ENCODE peak calls at places on chromosomes 11 and 22, in eight cellular contexts. One of them, this sample, is unnamed.

GRCh38 chr11:125938418-125938817 is 7.4 kb upstream of the VSIG10L2 start:
- DNase-seq in colonic mucosa: no peak
- DNase-seq in nephron progenitor cell: no peak
- DNase-seq in body of pancreas: no peak
- DNase-seq in lung: no peak
- DNase-seq in RWPE2: no peak
- DNase-seq in endothelial cell: no peak
- DNase-seq in pancreas: no peak
- DNase-seq in this sample: no peak

GRCh38 chr11:102111787-102112653 is 1.8 kb downstream of the YAP1 start:
- DNase-seq in colonic mucosa: peak
- DNase-seq in nephron progenitor cell: no peak
- DNase-seq in body of pancreas: peak
- DNase-seq in lung: no peak
- DNase-seq in RWPE2: peak
- DNase-seq in endothelial cell: no peak
- DNase-seq in pancreas: no peak
- DNase-seq in this sample: no peak

GRCh38 chr22:19851291-19852176 is 3.1 kb downstream of the GNB1L start:
- DNase-seq in colonic mucosa: peak
- DNase-seq in nephron progenitor cell: no peak
- DNase-seq in body of pancreas: no peak
- DNase-seq in lung: no peak
- DNase-seq in RWPE2: no peak
- DNase-seq in endothelial cell: no peak
- DNase-seq in pancreas: no peak
- DNase-seq in this sample: no peak

GRCh38 chr11:85596886-85597285 is 30.3 kb downstream of the DLG2 start:
- DNase-seq in colonic mucosa: no peak
- DNase-seq in nephron progenitor cell: no peak
- DNase-seq in body of pancreas: no peak
- DNase-seq in lung: no peak
- DNase-seq in RWPE2: no peak
- DNase-seq in endothelial cell: no peak
- DNase-seq in pancreas: no peak
- DNase-seq in this sample: no peak

GRCh38 chr11:14179126-14179820 is 179.7 kb downstream of the RRAS2 start:
- DNase-seq in colonic mucosa: no peak
- DNase-seq in nephron progenitor cell: no peak
- DNase-seq in body of pancreas: no peak
- DNase-seq in lung: no peak
- DNase-seq in RWPE2: no peak
- DNase-seq in endothelial cell: no peak
- DNase-seq in pancreas: no peak
- DNase-seq in this sample: no peak

GRCh38 chr22:44088976-44089570 is 65.0 kb downstream of the PARVB start:
- DNase-seq in colonic mucosa: no peak
- DNase-seq in nephron progenitor cell: no peak
- DNase-seq in body of pancreas: no peak
- DNase-seq in lung: no peak
- DNase-seq in RWPE2: no peak
- DNase-seq in endothelial cell: no peak
- DNase-seq in pancreas: no peak
- DNase-seq in this sample: no peak

GRCh38 chr11:68643576-68643975 is 40.8 kb upstream of the GAL start:
- DNase-seq in colonic mucosa: no peak
- DNase-seq in nephron progenitor cell: no peak
- DNase-seq in body of pancreas: no peak
- DNase-seq in lung: no peak
- DNase-seq in RWPE2: no peak
- DNase-seq in endothelial cell: no peak
- DNase-seq in pancreas: no peak
- DNase-seq in this sample: no peak

GRCh38 chr22:20469110-20469855 is 26.3 kb downstream of the KLHL22 start:
- DNase-seq in colonic mucosa: no peak
- DNase-seq in nephron progenitor cell: no peak
- DNase-seq in body of pancreas: no peak
- DNase-seq in lung: no peak
- DNase-seq in RWPE2: no peak
- DNase-seq in endothelial cell: no peak
- DNase-seq in pancreas: no peak
- DNase-seq in this sample: no peak

GRCh38 chr11:115217726-115218311 is 286.4 kb downstream of the CADM1 start:
- DNase-seq in colonic mucosa: no peak
- DNase-seq in nephron progenitor cell: peak
- DNase-seq in body of pancreas: no peak
- DNase-seq in lung: no peak
- DNase-seq in RWPE2: no peak
- DNase-seq in endothelial cell: no peak
- DNase-seq in pancreas: no peak
- DNase-seq in this sample: no peak

GRCh38 chr11:13221722-13222121 is 55.9 kb upstream of the BMAL1 start:
- DNase-seq in colonic mucosa: no peak
- DNase-seq in nephron progenitor cell: no peak
- DNase-seq in body of pancreas: no peak
- DNase-seq in lung: no peak
- DNase-seq in RWPE2: no peak
- DNase-seq in endothelial cell: no peak
- DNase-seq in pancreas: no peak
- DNase-seq in this sample: no peak

GRCh38 chr22:41021039-41021654 is 70.0 kb downstream of the RBX1 start:
- DNase-seq in colonic mucosa: peak
- DNase-seq in nephron progenitor cell: peak
- DNase-seq in body of pancreas: peak
- DNase-seq in lung: no peak
- DNase-seq in RWPE2: no peak
- DNase-seq in endothelial cell: no peak
- DNase-seq in pancreas: peak
- DNase-seq in this sample: peak

GRCh38 chr11:69721745-69722144 is 17.9 kb upstream of the FGF19 start:
- DNase-seq in colonic mucosa: no peak
- DNase-seq in nephron progenitor cell: no peak
- DNase-seq in body of pancreas: peak
- DNase-seq in lung: no peak
- DNase-seq in RWPE2: no peak
- DNase-seq in endothelial cell: no peak
- DNase-seq in pancreas: no peak
- DNase-seq in this sample: no peak

GRCh38 chr11:58659404-58659803 is 36.9 kb downstream of the CNTF start:
- DNase-seq in colonic mucosa: no peak
- DNase-seq in nephron progenitor cell: no peak
- DNase-seq in body of pancreas: no peak
- DNase-seq in lung: no peak
- DNase-seq in RWPE2: no peak
- DNase-seq in endothelial cell: no peak
- DNase-seq in pancreas: no peak
- DNase-seq in this sample: no peak

GRCh38 chr22:29478326-29479276 is 1.4 kb upstream of the NEFH start:
- DNase-seq in colonic mucosa: no peak
- DNase-seq in nephron progenitor cell: peak
- DNase-seq in body of pancreas: peak
- DNase-seq in lung: no peak
- DNase-seq in RWPE2: no peak
- DNase-seq in endothelial cell: peak
- DNase-seq in pancreas: no peak
- DNase-seq in this sample: no peak

GRCh38 chr11:62444271-62444833 is 25.5 kb downstream of the SCGB1A1 start:
- DNase-seq in colonic mucosa: peak
- DNase-seq in nephron progenitor cell: no peak
- DNase-seq in body of pancreas: peak
- DNase-seq in lung: peak
- DNase-seq in RWPE2: no peak
- DNase-seq in endothelial cell: no peak
- DNase-seq in pancreas: peak
- DNase-seq in this sample: peak

GRCh38 chr11:118366287-118366686 is 6.9 kb downstream of the UBE4A start:
- DNase-seq in colonic mucosa: no peak
- DNase-seq in nephron progenitor cell: no peak
- DNase-seq in body of pancreas: peak
- DNase-seq in lung: no peak
- DNase-seq in RWPE2: no peak
- DNase-seq in endothelial cell: no peak
- DNase-seq in pancreas: no peak
- DNase-seq in this sample: no peak

GRCh38 chr11:28757725-28758515 is 649.7 kb downstream of the METTL15 start:
- DNase-seq in colonic mucosa: no peak
- DNase-seq in nephron progenitor cell: no peak
- DNase-seq in body of pancreas: no peak
- DNase-seq in lung: no peak
- DNase-seq in RWPE2: no peak
- DNase-seq in endothelial cell: no peak
- DNase-seq in pancreas: no peak
- DNase-seq in this sample: no peak

GRCh38 chr11:3166268-3167142 is 1.4 kb upstream of the OSBPL5 start:
- DNase-seq in colonic mucosa: peak
- DNase-seq in nephron progenitor cell: no peak
- DNase-seq in body of pancreas: no peak
- DNase-seq in lung: no peak
- DNase-seq in RWPE2: peak
- DNase-seq in endothelial cell: no peak
- DNase-seq in pancreas: peak
- DNase-seq in this sample: no peak

GRCh38 chr22:41022470-41023298 is 69.7 kb upstream of the EP300 start:
- DNase-seq in colonic mucosa: peak
- DNase-seq in nephron progenitor cell: peak
- DNase-seq in body of pancreas: peak
- DNase-seq in lung: peak
- DNase-seq in RWPE2: peak
- DNase-seq in endothelial cell: peak
- DNase-seq in pancreas: peak
- DNase-seq in this sample: peak

GRCh38 chr11:130725417-130726233 is 190.7 kb downstream of the SNX19 start:
- DNase-seq in colonic mucosa: no peak
- DNase-seq in nephron progenitor cell: no peak
- DNase-seq in body of pancreas: no peak
- DNase-seq in lung: no peak
- DNase-seq in RWPE2: no peak
- DNase-seq in endothelial cell: no peak
- DNase-seq in pancreas: no peak
- DNase-seq in this sample: no peak

DNA sequence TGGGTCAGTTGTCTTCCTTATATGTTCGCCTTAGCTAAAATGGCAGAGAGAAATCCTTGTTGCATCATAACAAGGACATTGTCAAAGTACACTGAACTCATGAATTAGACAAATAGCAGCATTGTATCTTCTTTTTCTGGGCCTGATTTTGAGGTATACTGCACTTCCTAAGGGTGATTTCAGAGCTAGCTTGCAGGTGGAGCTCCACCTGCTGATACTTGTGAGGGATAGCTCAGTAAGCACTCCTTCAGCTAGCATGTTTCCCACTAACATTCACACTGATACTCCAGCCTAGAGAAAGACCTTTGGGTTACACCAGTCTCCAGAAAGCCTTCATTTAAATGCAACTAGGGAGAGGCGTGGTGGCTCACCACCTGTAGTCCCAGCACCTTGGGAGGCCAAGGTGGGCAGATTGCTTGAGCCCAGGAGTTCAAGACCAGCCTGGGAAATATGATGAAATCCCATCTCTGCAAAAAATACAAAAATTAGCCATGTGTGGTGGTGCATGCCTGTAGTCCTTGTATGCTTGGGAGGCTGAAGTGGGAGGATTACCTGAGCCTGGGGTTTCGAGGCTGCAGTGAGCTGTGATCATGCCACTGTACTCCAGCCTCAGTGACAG is 29.8 kb downstream of the JAM3 start:
- DNase-seq in colonic mucosa: no peak
- DNase-seq in nephron progenitor cell: no peak
- DNase-seq in body of pancreas: peak
- DNase-seq in lung: no peak
- DNase-seq in RWPE2: no peak
- DNase-seq in endothelial cell: no peak
- DNase-seq in pancreas: no peak
- DNase-seq in this sample: no peak
- TF ChIP-seq CTCF in colonic mucosa: peak
- TF ChIP-seq CTCF in nephron progenitor cell: no peak
- TF ChIP-seq CTCF in body of pancreas: peak
- TF ChIP-seq CTCF in lung: no peak
- TF ChIP-seq CTCF in RWPE2: peak
- TF ChIP-seq CTCF in endothelial cell: no peak
- TF ChIP-seq CTCF in pancreas: no peak
- TF ChIP-seq CTCF in this sample: peak

DNA sequence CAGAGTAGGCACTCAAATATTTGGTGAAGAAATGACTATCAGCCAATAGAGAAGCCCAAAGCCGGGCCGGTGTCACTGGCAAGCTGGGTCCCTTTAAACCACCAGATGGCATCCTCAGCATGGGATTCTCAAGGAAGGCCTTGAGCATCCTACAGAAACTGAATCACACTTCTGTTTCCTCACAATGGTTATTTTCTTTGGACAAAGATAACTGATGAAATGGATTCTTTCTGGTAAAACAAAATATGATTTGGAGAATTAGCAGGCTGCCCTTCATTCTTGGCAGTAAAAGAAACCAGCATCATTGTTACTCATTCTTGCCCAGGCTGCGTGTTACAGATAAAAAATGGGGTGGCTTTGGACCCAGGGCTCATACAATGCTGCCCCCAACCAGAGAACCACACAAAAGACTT is 30.3 kb upstream of the ASPHD2 start:
- DNase-seq in colonic mucosa: peak
- DNase-seq in nephron progenitor cell: peak
- DNase-seq in body of pancreas: peak
- DNase-seq in lung: peak
- DNase-seq in RWPE2: no peak
- DNase-seq in endothelial cell: peak
- DNase-seq in pancreas: no peak
- DNase-seq in this sample: no peak
- TF ChIP-seq CTCF in colonic mucosa: peak
- TF ChIP-seq CTCF in nephron progenitor cell: peak
- TF ChIP-seq CTCF in body of pancreas: peak
- TF ChIP-seq CTCF in lung: peak
- TF ChIP-seq CTCF in RWPE2: peak
- TF ChIP-seq CTCF in endothelial cell: peak
- TF ChIP-seq CTCF in pancreas: peak
- TF ChIP-seq CTCF in this sample: peak

GRCh38 chr11:109000531-109000930 is 335.7 kb downstream of the DDX10 start:
- DNase-seq in colonic mucosa: no peak
- DNase-seq in nephron progenitor cell: no peak
- DNase-seq in body of pancreas: no peak
- DNase-seq in lung: no peak
- DNase-seq in RWPE2: no peak
- DNase-seq in endothelial cell: no peak
- DNase-seq in pancreas: no peak
- DNase-seq in this sample: no peak
- TF ChIP-seq CTCF in colonic mucosa: no peak
- TF ChIP-seq CTCF in nephron progenitor cell: no peak
- TF ChIP-seq CTCF in body of pancreas: no peak
- TF ChIP-seq CTCF in lung: no peak
- TF ChIP-seq CTCF in RWPE2: no peak
- TF ChIP-seq CTCF in endothelial cell: no peak
- TF ChIP-seq CTCF in pancreas: no peak
- TF ChIP-seq CTCF in this sample: no peak

DNA sequence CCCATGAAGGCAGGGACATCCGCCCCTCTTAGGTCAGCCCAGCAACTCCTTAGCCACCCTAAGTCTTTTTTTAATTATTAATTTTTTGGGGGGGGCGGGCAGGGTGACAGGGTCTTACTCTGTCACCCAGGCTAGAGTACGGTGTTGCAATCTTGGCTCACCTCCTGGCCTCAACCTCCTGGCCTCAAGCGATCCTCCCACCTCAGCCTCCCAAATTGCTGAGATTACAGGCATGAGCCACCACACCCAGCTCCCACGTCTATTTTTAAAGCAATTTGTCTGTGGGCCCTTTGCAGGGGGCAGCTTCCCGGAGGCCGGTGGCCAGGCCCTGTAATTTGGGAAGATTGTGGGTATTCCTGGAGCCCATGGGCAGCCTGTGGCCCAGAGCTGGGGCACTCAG is 27.1 kb downstream of the CREB3L1 start:
- DNase-seq in colonic mucosa: no peak
- DNase-seq in nephron progenitor cell: no peak
- DNase-seq in body of pancreas: no peak
- DNase-seq in lung: no peak
- DNase-seq in RWPE2: no peak
- DNase-seq in endothelial cell: no peak
- DNase-seq in pancreas: no peak
- DNase-seq in this sample: no peak
- TF ChIP-seq CTCF in colonic mucosa: no peak
- TF ChIP-seq CTCF in nephron progenitor cell: no peak
- TF ChIP-seq CTCF in body of pancreas: no peak
- TF ChIP-seq CTCF in lung: no peak
- TF ChIP-seq CTCF in RWPE2: no peak
- TF ChIP-seq CTCF in endothelial cell: no peak
- TF ChIP-seq CTCF in pancreas: no peak
- TF ChIP-seq CTCF in this sample: no peak

This sample was measured in GM06990.